ENCODE peak calls at places on chromosomes 7 and 10, in nine cellular contexts. F is colonic mucosa; B is dorsolateral prefrontal cortex; J is naive thymus-derived CD4-positive, alpha-beta T cell; H is tibial artery; T is esophagus squamous epithelium; L is hepatocyte; Z is neural progenitor cell; K is cardiac muscle cell. S is an unnamed sample.

GRCh38 chr7:27168265-27168947 is 3.1 kb upstream of the HOXA9 start:
- DNase-seq in F (peak), B (no peak), J (no peak), H (no peak), T (no peak), L (no peak), Z (peak), K (no peak), S (no peak)

GRCh38 chr7:79837915-79838314 is 296.7 kb upstream of the GNAI1 start:
- DNase-seq in F (no peak), B (no peak), J (no peak), H (no peak), T (no peak), L (no peak), Z (no peak), K (no peak), S (no peak)

GRCh38 chr10:131126321-131127121 is 185.0 kb downstream of the TCERG1L start:
- DNase-seq in F (no peak), B (no peak), J (no peak), H (no peak), T (no peak), L (no peak), Z (peak), K (no peak), S (no peak)

GRCh38 chr10:110163192-110163773 is 44.1 kb upstream of the MXI1 start:
- DNase-seq in F (no peak), B (no peak), J (no peak), H (no peak), T (no peak), L (no peak), Z (peak), K (no peak), S (no peak)

GRCh38 chr10:64103750-64104149 is 582.5 kb downstream of the REEP3 start:
- DNase-seq in F (no peak), B (no peak), J (no peak), H (no peak), T (no peak), L (no peak), Z (no peak), K (no peak), S (no peak)

GRCh38 chr10:46515402-46516192 is 40.9 kb downstream of the GPRIN2 start:
- DNase-seq in F (peak), B (peak), J (no peak), H (no peak), T (no peak), L (no peak), Z (no peak), K (no peak), S (no peak)

GRCh38 chr10:113086282-113086681 is 136.2 kb downstream of the TCF7L2 start:
- DNase-seq in F (peak), B (no peak), J (no peak), H (no peak), T (no peak), L (no peak), Z (no peak), K (no peak), S (no peak)

GRCh38 chr7:128135275-128136214 is 104.3 kb upstream of the LRRC4 start:
- DNase-seq in F (peak), B (peak), J (peak), H (no peak), T (no peak), L (peak), Z (peak), K (peak), S (peak)

GRCh38 chr10:70649526-70649925 is 22.8 kb upstream of the ADAMTS14 start:
- DNase-seq in F (no peak), B (no peak), J (no peak), H (no peak), T (no peak), L (no peak), Z (no peak), K (no peak), S (no peak)

GRCh38 chr7:40918701-40919271 is 784.0 kb downstream of the SUGCT start:
- DNase-seq in F (no peak), B (no peak), J (no peak), H (no peak), T (no peak), L (peak), Z (no peak), K (peak), S (no peak)

DNA sequence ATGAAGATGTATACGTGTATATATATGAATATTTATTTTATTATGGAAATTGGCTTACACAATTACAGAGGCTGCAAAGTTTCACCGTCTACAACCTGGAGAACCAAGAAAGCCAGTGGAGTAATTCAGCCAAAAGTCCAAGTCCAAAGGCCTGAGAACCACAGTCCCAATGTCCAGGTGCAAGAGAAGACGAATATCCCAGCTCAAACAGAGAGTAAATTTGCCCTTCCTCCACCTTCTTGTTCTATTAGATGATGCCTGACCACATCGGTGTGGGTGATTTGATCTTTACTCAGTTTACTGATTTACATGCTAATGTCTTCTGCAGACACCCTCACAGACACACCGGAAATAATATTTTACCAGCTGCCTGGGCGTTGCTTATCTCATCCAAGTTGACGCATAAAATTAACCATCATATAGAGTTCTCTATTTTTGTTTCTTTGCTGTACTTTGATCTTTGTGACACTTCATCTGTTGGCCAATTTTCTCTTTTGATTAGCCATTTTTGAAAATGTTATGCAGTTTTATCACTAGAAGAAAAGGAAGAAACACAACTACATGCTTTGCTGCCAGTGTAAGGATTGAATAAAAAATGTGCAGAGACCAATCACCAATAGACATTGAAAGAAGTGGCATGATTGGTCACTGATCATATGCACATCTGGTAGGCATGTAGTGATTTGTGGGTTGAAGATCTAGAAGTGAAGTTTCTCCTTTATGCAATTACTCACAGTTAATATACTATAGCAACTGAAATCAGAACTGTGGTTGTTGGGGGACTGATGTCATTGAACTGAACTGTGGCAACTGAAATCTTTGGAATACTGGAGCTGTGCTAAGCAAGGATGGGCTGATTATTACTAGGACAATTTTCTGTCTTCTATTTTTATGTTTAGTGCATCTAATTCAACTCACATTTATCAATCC is 68.5 kb downstream of the EPDR1 start:
- DNase-seq in F (peak), B (no peak), J (no peak), H (no peak), T (no peak), L (no peak), Z (no peak), K (no peak), S (no peak)
- H3K27ac ChIP-seq in F (no peak), B (no peak), J (no peak), H (no peak), T (no peak), L (no peak), Z (no peak), K (no peak), S (no peak)

DNA sequence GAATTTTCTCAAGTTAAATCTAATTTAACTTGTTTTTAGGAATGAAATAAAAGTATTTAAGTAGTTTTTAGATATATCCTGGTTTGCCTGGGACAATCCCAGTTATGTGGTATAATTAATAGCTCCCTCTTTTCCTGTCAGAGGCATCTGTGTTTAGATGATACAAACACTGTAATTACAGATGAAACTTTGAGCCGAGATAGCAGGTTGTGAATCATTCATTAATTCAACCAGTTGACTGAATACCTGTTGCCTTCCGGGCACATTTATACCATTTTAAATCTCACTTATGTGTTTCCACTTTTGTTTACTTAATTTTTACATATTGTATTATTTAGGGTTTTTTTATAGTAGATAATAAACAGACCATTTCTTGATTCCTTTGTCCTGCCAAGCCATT is 82.1 kb upstream of the GATA3 start:
- DNase-seq in F (no peak), B (no peak), J (no peak), H (no peak), T (no peak), L (no peak), Z (no peak), K (no peak), S (no peak)
- H3K4me3 ChIP-seq in F (no peak), B (no peak), J (no peak), H (no peak), T (no peak), L (no peak), Z (no peak), K (no peak), S (no peak)

GRCh38 chr7:157139142-157140117 is 704 bp downstream of the UBE3C start:
- DNase-seq in F (peak), B (peak), J (peak), H (peak), T (no peak), L (peak), Z (no peak), K (peak), S (no peak)
- H3K27ac ChIP-seq in F (peak), B (peak), J (peak), H (peak), T (peak), L (peak), Z (peak), K (peak), S (peak)

GRCh38 chr10:62665771-62666170 is 138.7 kb upstream of the ADO start:
- DNase-seq in F (no peak), B (no peak), J (no peak), H (no peak), T (no peak), L (no peak), Z (no peak), K (no peak), S (no peak)

GRCh38 chr10:62661143-62661542 is 143.4 kb upstream of the ADO start:
- DNase-seq in F (no peak), B (no peak), J (no peak), H (no peak), T (no peak), L (no peak), Z (no peak), K (no peak), S (no peak)

GRCh38 chr10:62666264-62666663 is 138.3 kb upstream of the ADO start:
- DNase-seq in F (no peak), B (no peak), J (no peak), H (no peak), T (no peak), L (no peak), Z (no peak), K (no peak), S (no peak)

GRCh38 chr10:62658516-62658915 is 146.0 kb upstream of the ADO start:
- DNase-seq in F (no peak), B (no peak), J (no peak), H (no peak), T (no peak), L (no peak), Z (no peak), K (no peak), S (no peak)

DNA sequence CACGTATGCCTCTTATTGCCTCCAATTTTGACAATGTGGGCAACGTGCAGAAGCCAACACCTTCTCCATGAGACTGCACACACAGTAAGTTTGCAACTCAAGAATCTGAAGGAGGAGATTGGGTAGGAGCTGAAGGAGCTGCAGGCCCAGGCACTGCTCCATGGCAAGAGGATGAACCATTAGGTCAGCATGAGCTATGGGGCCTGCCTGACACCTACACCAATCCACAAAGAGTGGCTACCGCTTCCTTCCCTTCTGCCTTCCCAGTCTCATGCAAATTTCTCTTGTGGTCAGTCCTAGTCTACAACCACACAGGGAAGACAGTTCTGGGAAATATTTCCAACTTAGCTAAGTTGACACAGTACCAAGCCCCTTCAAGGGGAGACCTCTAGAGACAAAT is 142.0 kb upstream of the ADO start:
- DNase-seq in F (no peak), B (no peak), J (no peak), H (no peak), T (no peak), L (no peak), Z (no peak), K (no peak), S (no peak)
- H3K4me3 ChIP-seq in F (no peak), B (no peak), J (no peak), H (no peak), T (no peak), L (no peak), Z (no peak), K (no peak), S (no peak)

GRCh38 chr7:1593904-1594421 is 24.1 kb upstream of the PSMG3 start:
- DNase-seq in F (no peak), B (no peak), J (no peak), H (no peak), T (no peak), L (no peak), Z (no peak), K (no peak), S (no peak)
- H3K27ac ChIP-seq in F (no peak), B (no peak), J (no peak), H (no peak), T (no peak), L (no peak), Z (no peak), K (no peak), S (no peak)

GRCh38 chr10:87675396-87676376 is 16.0 kb downstream of the PAPSS2 start:
- DNase-seq in F (no peak), B (no peak), J (no peak), H (no peak), T (no peak), L (no peak), Z (no peak), K (no peak), S (no peak)
- H3K4me3 ChIP-seq in F (no peak), B (no peak), J (no peak), H (no peak), T (no peak), L (no peak), Z (no peak), K (no peak), S (no peak)

GRCh38 chr7:100543586-100543985 is 4.6 kb downstream of the AGFG2 start:
- DNase-seq in F (no peak), B (no peak), J (no peak), H (no peak), T (no peak), L (no peak), Z (no peak), K (no peak), S (no peak)
- H3K27ac ChIP-seq in F (peak), B (peak), J (peak), H (peak), T (peak), L (peak), Z (no peak), K (no peak), S (no peak)

GRCh38 chr7:25858200-25858561 is 293.8 kb upstream of the NFE2L3 start:
- DNase-seq in F (no peak), B (no peak), J (no peak), H (no peak), T (no peak), L (no peak), Z (no peak), K (no peak), S (no peak)

GRCh38 chr7:25854059-25854458 is 297.9 kb upstream of the NFE2L3 start:
- DNase-seq in F (no peak), B (no peak), J (no peak), H (no peak), T (no peak), L (no peak), Z (peak), K (no peak), S (no peak)

GRCh38 chr7:25854608-25855497 is 297.1 kb upstream of the NFE2L3 start:
- DNase-seq in F (peak), B (peak), J (no peak), H (peak), T (no peak), L (peak), Z (peak), K (peak), S (no peak)

GRCh38 chr7:25857376-25858067 is 294.5 kb upstream of the NFE2L3 start:
- DNase-seq in F (peak), B (no peak), J (no peak), H (no peak), T (no peak), L (peak), Z (peak), K (peak), S (no peak)

GRCh38 chr7:25856056-25856780 is 295.8 kb upstream of the NFE2L3 start:
- DNase-seq in F (peak), B (no peak), J (no peak), H (peak), T (no peak), L (no peak), Z (peak), K (peak), S (no peak)
- H3K4me3 ChIP-seq in F (peak), B (peak), J (peak), H (peak), T (peak), L (peak), Z (peak), K (peak), S (peak)

DNA sequence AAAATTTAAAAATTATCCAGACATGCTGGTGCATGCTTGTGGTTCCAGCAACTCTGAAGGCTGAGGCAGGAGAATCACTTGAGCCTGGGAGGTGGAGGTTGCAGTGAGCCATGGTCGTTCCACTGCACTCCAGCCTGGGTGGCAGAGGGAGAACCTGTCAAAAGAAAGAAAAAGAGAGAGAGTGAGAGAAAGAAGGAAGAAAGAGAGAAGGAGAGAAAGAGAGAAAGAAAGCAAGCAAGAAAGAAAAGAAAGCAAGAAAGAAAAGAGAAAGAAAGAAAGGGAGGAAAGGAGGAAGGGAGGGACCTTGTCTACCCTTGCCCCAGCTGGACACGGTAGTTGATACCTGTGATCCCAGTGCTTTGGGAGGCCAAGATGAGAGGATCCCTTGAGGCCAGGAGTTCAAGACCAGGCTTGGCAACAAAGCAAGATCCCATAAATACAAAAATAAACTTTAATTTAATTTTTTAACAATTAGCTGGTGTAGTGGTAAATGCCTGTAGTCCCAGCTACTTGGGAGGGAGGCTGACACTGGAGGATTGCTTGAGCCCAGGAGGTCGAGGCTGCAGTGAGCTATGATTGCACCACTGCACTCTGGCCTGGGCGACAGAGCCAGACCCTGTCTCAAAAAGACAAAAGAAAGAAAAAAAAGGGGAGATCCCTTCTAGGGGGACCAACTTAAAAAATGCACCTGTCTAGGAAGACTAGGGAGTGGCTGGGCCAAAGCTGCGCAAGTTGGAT is 9.2 kb downstream of the NYAP1 start:
- DNase-seq in F (no peak), B (no peak), J (no peak), H (no peak), T (no peak), L (no peak), Z (no peak), K (no peak), S (no peak)
- H3K27ac ChIP-seq in F (no peak), B (peak), J (peak), H (no peak), T (no peak), L (no peak), Z (no peak), K (no peak), S (no peak)